ENCODE peak calls at places on chromosomes 3 and 15, in eight cellular contexts. One of them, this sample, is unnamed.

GRCh38 chr3:55897573-55898224 is 410.6 kb upstream of the WNT5A start:
- DNase-seq in thoracic aorta: no peak
- DNase-seq in tibial nerve: no peak
- DNase-seq in substantia nigra: no peak
- DNase-seq in pancreas: no peak
- DNase-seq in CD8-positive, alpha-beta T cell: no peak
- DNase-seq in osteoblast: no peak
- DNase-seq in CD8-positive, alpha-beta memory T cell: no peak
- DNase-seq in this sample: no peak

GRCh38 chr15:79076661-79077060 is 13.9 kb downstream of the RASGRF1 start:
- DNase-seq in thoracic aorta: no peak
- DNase-seq in tibial nerve: no peak
- DNase-seq in substantia nigra: peak; percentile 28
- DNase-seq in pancreas: no peak
- DNase-seq in CD8-positive, alpha-beta T cell: no peak
- DNase-seq in osteoblast: no peak
- DNase-seq in CD8-positive, alpha-beta memory T cell: no peak
- DNase-seq in this sample: no peak

GRCh38 chr3:177396707-177397106 is 199.4 kb upstream of the TBL1XR1 start:
- DNase-seq in thoracic aorta: no peak
- DNase-seq in tibial nerve: no peak
- DNase-seq in substantia nigra: no peak
- DNase-seq in pancreas: no peak
- DNase-seq in CD8-positive, alpha-beta T cell: no peak
- DNase-seq in osteoblast: no peak
- DNase-seq in CD8-positive, alpha-beta memory T cell: no peak
- DNase-seq in this sample: no peak

GRCh38 chr15:79811406-79812405 is 85.1 kb downstream of the MTHFS start:
- DNase-seq in thoracic aorta: peak; percentile 25
- DNase-seq in tibial nerve: peak; percentile 35
- DNase-seq in substantia nigra: peak; percentile 24
- DNase-seq in pancreas: peak; percentile 88
- DNase-seq in CD8-positive, alpha-beta T cell: no peak
- DNase-seq in osteoblast: no peak
- DNase-seq in CD8-positive, alpha-beta memory T cell: no peak
- DNase-seq in this sample: no peak

GRCh38 chr15:37134699-37135131 is 34.4 kb upstream of the MEIS2 start:
- DNase-seq in thoracic aorta: no peak
- DNase-seq in tibial nerve: peak; percentile 41
- DNase-seq in substantia nigra: no peak
- DNase-seq in pancreas: no peak
- DNase-seq in CD8-positive, alpha-beta T cell: no peak
- DNase-seq in osteoblast: no peak
- DNase-seq in CD8-positive, alpha-beta memory T cell: no peak
- DNase-seq in this sample: no peak

GRCh38 chr15:33068531-33068990 is 126.0 kb downstream of the FMN1 start:
- DNase-seq in thoracic aorta: no peak
- DNase-seq in tibial nerve: no peak
- DNase-seq in substantia nigra: no peak
- DNase-seq in pancreas: peak; percentile 44
- DNase-seq in CD8-positive, alpha-beta T cell: no peak
- DNase-seq in osteoblast: no peak
- DNase-seq in CD8-positive, alpha-beta memory T cell: no peak
- DNase-seq in this sample: no peak

GRCh38 chr3:26106119-26106690 is 316.3 kb downstream of the OXSM start:
- DNase-seq in thoracic aorta: no peak
- DNase-seq in tibial nerve: no peak
- DNase-seq in substantia nigra: no peak
- DNase-seq in pancreas: no peak
- DNase-seq in CD8-positive, alpha-beta T cell: no peak
- DNase-seq in osteoblast: no peak
- DNase-seq in CD8-positive, alpha-beta memory T cell: no peak
- DNase-seq in this sample: no peak

GRCh38 chr3:64093825-64094712 is 70.8 kb upstream of the PSMD6 start:
- DNase-seq in thoracic aorta: no peak
- DNase-seq in tibial nerve: no peak
- DNase-seq in substantia nigra: no peak
- DNase-seq in pancreas: no peak
- DNase-seq in CD8-positive, alpha-beta T cell: no peak
- DNase-seq in osteoblast: no peak
- DNase-seq in CD8-positive, alpha-beta memory T cell: no peak
- DNase-seq in this sample: no peak

GRCh38 chr3:46629571-46630517 is 17.5 kb downstream of the FAM240A start:
- DNase-seq in thoracic aorta: no peak
- DNase-seq in tibial nerve: peak; percentile 57
- DNase-seq in substantia nigra: peak; percentile 73
- DNase-seq in pancreas: peak; percentile 84
- DNase-seq in CD8-positive, alpha-beta T cell: peak; percentile 63
- DNase-seq in osteoblast: peak; percentile 94
- DNase-seq in CD8-positive, alpha-beta memory T cell: peak; percentile 72
- DNase-seq in this sample: peak; percentile 69

GRCh38 chr3:115518100-115518852 is 105.0 kb upstream of the GAP43 start:
- DNase-seq in thoracic aorta: peak; percentile 66
- DNase-seq in tibial nerve: no peak
- DNase-seq in substantia nigra: no peak
- DNase-seq in pancreas: no peak
- DNase-seq in CD8-positive, alpha-beta T cell: no peak
- DNase-seq in osteoblast: peak; percentile 53
- DNase-seq in CD8-positive, alpha-beta memory T cell: no peak
- DNase-seq in this sample: no peak

GRCh38 chr15:80264031-80264430 is 12.0 kb upstream of the CTXND1 start:
- DNase-seq in thoracic aorta: no peak
- DNase-seq in tibial nerve: no peak
- DNase-seq in substantia nigra: no peak
- DNase-seq in pancreas: no peak
- DNase-seq in CD8-positive, alpha-beta T cell: no peak
- DNase-seq in osteoblast: no peak
- DNase-seq in CD8-positive, alpha-beta memory T cell: no peak
- DNase-seq in this sample: no peak

GRCh38 chr3:136751259-136752045 is 726 bp downstream of the STAG1 start:
- DNase-seq in thoracic aorta: peak; percentile 25
- DNase-seq in tibial nerve: peak; percentile 72
- DNase-seq in substantia nigra: peak; percentile 82
- DNase-seq in pancreas: peak; percentile 85
- DNase-seq in CD8-positive, alpha-beta T cell: peak; percentile 38
- DNase-seq in osteoblast: peak; percentile 81
- DNase-seq in CD8-positive, alpha-beta memory T cell: peak; percentile 69
- DNase-seq in this sample: peak; percentile 75

GRCh38 chr15:77186518-77187095 is 115.7 kb upstream of the TSPAN3 start:
- DNase-seq in thoracic aorta: no peak
- DNase-seq in tibial nerve: no peak
- DNase-seq in substantia nigra: no peak
- DNase-seq in pancreas: no peak
- DNase-seq in CD8-positive, alpha-beta T cell: no peak
- DNase-seq in osteoblast: peak; percentile 15
- DNase-seq in CD8-positive, alpha-beta memory T cell: no peak
- DNase-seq in this sample: no peak

GRCh38 chr15:70320077-70320830 is 222.5 kb upstream of the TLE3 start:
- DNase-seq in thoracic aorta: no peak
- DNase-seq in tibial nerve: no peak
- DNase-seq in substantia nigra: no peak
- DNase-seq in pancreas: no peak
- DNase-seq in CD8-positive, alpha-beta T cell: no peak
- DNase-seq in osteoblast: no peak
- DNase-seq in CD8-positive, alpha-beta memory T cell: no peak
- DNase-seq in this sample: no peak

GRCh38 chr3:56981445-56982230 is 78.8 kb upstream of the SPATA12 start:
- DNase-seq in thoracic aorta: no peak
- DNase-seq in tibial nerve: no peak
- DNase-seq in substantia nigra: no peak
- DNase-seq in pancreas: no peak
- DNase-seq in CD8-positive, alpha-beta T cell: no peak
- DNase-seq in osteoblast: no peak
- DNase-seq in CD8-positive, alpha-beta memory T cell: no peak
- DNase-seq in this sample: no peak
- H3K27ac ChIP-seq in thoracic aorta: no peak overlapping the region
- H3K27ac ChIP-seq in tibial nerve: no peak overlapping the region
- H3K27ac ChIP-seq in substantia nigra: no peak overlapping the region
- H3K27ac ChIP-seq in pancreas: no peak overlapping the region
- H3K27ac ChIP-seq in CD8-positive, alpha-beta T cell: no peak overlapping the region
- H3K27ac ChIP-seq in osteoblast: peak overlapping the region; percentile 85
- H3K27ac ChIP-seq in CD8-positive, alpha-beta memory T cell: no peak overlapping the region
- H3K27ac ChIP-seq in this sample: no peak overlapping the region

GRCh38 chr3:66441124-66441523 is 59.7 kb downstream of the LRIG1 start:
- DNase-seq in thoracic aorta: no peak
- DNase-seq in tibial nerve: no peak
- DNase-seq in substantia nigra: no peak
- DNase-seq in pancreas: no peak
- DNase-seq in CD8-positive, alpha-beta T cell: no peak
- DNase-seq in osteoblast: peak; percentile 80
- DNase-seq in CD8-positive, alpha-beta memory T cell: no peak
- DNase-seq in this sample: no peak
- H3K27ac ChIP-seq in thoracic aorta: peak overlapping the region; percentile 89
- H3K27ac ChIP-seq in tibial nerve: no peak overlapping the region
- H3K27ac ChIP-seq in substantia nigra: no peak overlapping the region
- H3K27ac ChIP-seq in pancreas: peak overlapping the region; percentile 47
- H3K27ac ChIP-seq in CD8-positive, alpha-beta T cell: no peak overlapping the region
- H3K27ac ChIP-seq in osteoblast: peak overlapping the region; percentile 83
- H3K27ac ChIP-seq in CD8-positive, alpha-beta memory T cell: no peak overlapping the region
- H3K27ac ChIP-seq in this sample: no peak overlapping the region

GRCh38 chr3:58996730-58997129 is 53.1 kb downstream of the CFAP20DC start:
- DNase-seq in thoracic aorta: no peak
- DNase-seq in tibial nerve: no peak
- DNase-seq in substantia nigra: no peak
- DNase-seq in pancreas: no peak
- DNase-seq in CD8-positive, alpha-beta T cell: no peak
- DNase-seq in osteoblast: no peak
- DNase-seq in CD8-positive, alpha-beta memory T cell: no peak
- DNase-seq in this sample: no peak

GRCh38 chr3:59001675-59002074 is 48.1 kb downstream of the CFAP20DC start:
- DNase-seq in thoracic aorta: no peak
- DNase-seq in tibial nerve: no peak
- DNase-seq in substantia nigra: no peak
- DNase-seq in pancreas: no peak
- DNase-seq in CD8-positive, alpha-beta T cell: no peak
- DNase-seq in osteoblast: no peak
- DNase-seq in CD8-positive, alpha-beta memory T cell: no peak
- DNase-seq in this sample: no peak

GRCh38 chr3:58998476-58999117 is 51.2 kb downstream of the CFAP20DC start:
- DNase-seq in thoracic aorta: no peak
- DNase-seq in tibial nerve: no peak
- DNase-seq in substantia nigra: no peak
- DNase-seq in pancreas: no peak
- DNase-seq in CD8-positive, alpha-beta T cell: no peak
- DNase-seq in osteoblast: peak; percentile 95
- DNase-seq in CD8-positive, alpha-beta memory T cell: no peak
- DNase-seq in this sample: no peak

GRCh38 chr3:58999779-59000170 is 50.0 kb downstream of the CFAP20DC start:
- DNase-seq in thoracic aorta: no peak
- DNase-seq in tibial nerve: no peak
- DNase-seq in substantia nigra: no peak
- DNase-seq in pancreas: no peak
- DNase-seq in CD8-positive, alpha-beta T cell: no peak
- DNase-seq in osteoblast: no peak
- DNase-seq in CD8-positive, alpha-beta memory T cell: no peak
- DNase-seq in this sample: no peak

GRCh38 chr3:58999134-58999778 is 50.6 kb downstream of the CFAP20DC start:
- DNase-seq in thoracic aorta: no peak
- DNase-seq in tibial nerve: no peak
- DNase-seq in substantia nigra: no peak
- DNase-seq in pancreas: no peak
- DNase-seq in CD8-positive, alpha-beta T cell: no peak
- DNase-seq in osteoblast: peak; percentile 2
- DNase-seq in CD8-positive, alpha-beta memory T cell: no peak
- DNase-seq in this sample: no peak
- H3K27ac ChIP-seq in thoracic aorta: no peak overlapping the region
- H3K27ac ChIP-seq in tibial nerve: no peak overlapping the region
- H3K27ac ChIP-seq in substantia nigra: no peak overlapping the region
- H3K27ac ChIP-seq in pancreas: no peak overlapping the region
- H3K27ac ChIP-seq in CD8-positive, alpha-beta T cell: no peak overlapping the region
- H3K27ac ChIP-seq in osteoblast: peak overlapping the region; percentile 76
- H3K27ac ChIP-seq in CD8-positive, alpha-beta memory T cell: no peak overlapping the region
- H3K27ac ChIP-seq in this sample: no peak overlapping the region

GRCh38 chr3:16807441-16807840 is 77.3 kb upstream of the PLCL2 start:
- DNase-seq in thoracic aorta: no peak
- DNase-seq in tibial nerve: no peak
- DNase-seq in substantia nigra: no peak
- DNase-seq in pancreas: no peak
- DNase-seq in CD8-positive, alpha-beta T cell: no peak
- DNase-seq in osteoblast: peak; percentile 38
- DNase-seq in CD8-positive, alpha-beta memory T cell: no peak
- DNase-seq in this sample: no peak
- H3K27ac ChIP-seq in thoracic aorta: no peak overlapping the region
- H3K27ac ChIP-seq in tibial nerve: no peak overlapping the region
- H3K27ac ChIP-seq in substantia nigra: no peak overlapping the region
- H3K27ac ChIP-seq in pancreas: no peak overlapping the region
- H3K27ac ChIP-seq in CD8-positive, alpha-beta T cell: no peak overlapping the region
- H3K27ac ChIP-seq in osteoblast: no peak overlapping the region
- H3K27ac ChIP-seq in CD8-positive, alpha-beta memory T cell: no peak overlapping the region
- H3K27ac ChIP-seq in this sample: no peak overlapping the region

DNA sequence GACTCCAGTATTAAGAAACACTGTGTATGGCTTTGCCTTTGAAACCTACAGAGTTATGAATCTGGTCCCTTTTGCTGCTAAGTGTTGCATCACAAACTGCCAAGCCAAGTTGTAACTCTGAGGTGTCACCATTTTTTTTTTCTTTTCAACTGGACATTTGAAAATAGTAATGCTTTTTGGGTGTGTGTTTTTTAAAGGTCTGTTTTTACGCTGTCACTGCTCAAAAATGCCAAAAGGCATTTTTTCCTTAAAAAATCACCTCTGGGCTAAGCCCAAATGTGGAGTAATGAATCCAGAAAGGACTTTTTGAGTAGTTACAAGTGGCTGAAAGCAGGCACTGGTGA is 9.5 kb downstream of the SMAD3 start:
- DNase-seq in thoracic aorta: no peak
- DNase-seq in tibial nerve: no peak
- DNase-seq in substantia nigra: no peak
- DNase-seq in pancreas: no peak
- DNase-seq in CD8-positive, alpha-beta T cell: no peak
- DNase-seq in osteoblast: no peak
- DNase-seq in CD8-positive, alpha-beta memory T cell: no peak
- DNase-seq in this sample: no peak
- H3K27ac ChIP-seq in thoracic aorta: peak overlapping the region; percentile 35
- H3K27ac ChIP-seq in tibial nerve: no peak overlapping the region
- H3K27ac ChIP-seq in substantia nigra: no peak overlapping the region
- H3K27ac ChIP-seq in pancreas: peak overlapping the region; percentile 9
- H3K27ac ChIP-seq in CD8-positive, alpha-beta T cell: no peak overlapping the region
- H3K27ac ChIP-seq in osteoblast: peak overlapping the region; percentile 32
- H3K27ac ChIP-seq in CD8-positive, alpha-beta memory T cell: no peak overlapping the region
- H3K27ac ChIP-seq in this sample: no peak overlapping the region